ENCODE peak calls at places on chromosomes 7 and 10, in seven cellular contexts. I, X, F, E, P, O and N are unnamed samples.

GRCh38 chr7:12731214-12731656 is 43.8 kb downstream of the ARL4A start:
- DNase-seq in I (no peak), X (no peak), F (no peak), E (no peak), P (no peak), O (no peak), N (no peak)

GRCh38 chr7:120272261-120272895 is 597 bp upstream of the KCND2 start:
- DNase-seq in I (peak), X (no peak), F (no peak), E (peak), P (no peak), O (no peak), N (peak)

GRCh38 chr7:130875265-130875741 is 141.3 kb upstream of the KLF14 start:
- DNase-seq in I (no peak), X (peak), F (peak), E (no peak), P (no peak), O (no peak), N (peak)

GRCh38 chr10:16644146-16644545 is 122.5 kb upstream of the C1QL3 start:
- DNase-seq in I (peak), X (no peak), F (no peak), E (no peak), P (no peak), O (no peak), N (no peak)

GRCh38 chr7:27212587-27213149 is 12.8 kb upstream of the HOXA13 start:
- DNase-seq in I (no peak), X (no peak), F (no peak), E (no peak), P (no peak), O (no peak), N (no peak)

GRCh38 chr7:158706273-158706704 is 1.7 kb upstream of the NCAPG2 start:
- DNase-seq in I (no peak), X (no peak), F (no peak), E (no peak), P (no peak), O (no peak), N (no peak)

GRCh38 chr10:72794260-72794659 is 99.3 kb upstream of the OIT3 start:
- DNase-seq in I (no peak), X (no peak), F (no peak), E (no peak), P (no peak), O (no peak), N (no peak)

GRCh38 chr10:121684276-121684675 is 86.0 kb upstream of the FGFR2 start:
- DNase-seq in I (no peak), X (no peak), F (no peak), E (no peak), P (no peak), O (no peak), N (no peak)

GRCh38 chr10:113309791-113310190 is 243.1 kb upstream of the HABP2 start:
- DNase-seq in I (no peak), X (no peak), F (no peak), E (no peak), P (no peak), O (no peak), N (no peak)

GRCh38 chr7:47587389-47587788 is 5.5 kb upstream of the TNS3 start:
- DNase-seq in I (no peak), X (no peak), F (no peak), E (no peak), P (no peak), O (no peak), N (no peak)

GRCh38 chr7:2779086-2779485 is 65.0 kb downstream of the GNA12 start:
- DNase-seq in I (peak), X (no peak), F (no peak), E (no peak), P (no peak), O (no peak), N (no peak)

GRCh38 chr10:97505152-97505551 is 6.4 kb downstream of the UBTD1 start:
- DNase-seq in I (no peak), X (no peak), F (no peak), E (no peak), P (no peak), O (no peak), N (no peak)

GRCh38 chr7:150879345-150879744 is 27.0 kb downstream of the AOC1 start:
- DNase-seq in I (peak), X (no peak), F (no peak), E (no peak), P (no peak), O (no peak), N (no peak)

GRCh38 chr10:78617633-78618032 is 451.1 kb upstream of the ZMIZ1 start:
- DNase-seq in I (no peak), X (no peak), F (no peak), E (no peak), P (no peak), O (no peak), N (no peak)

GRCh38 chr7:84688671-84689070 is 494.1 kb upstream of the SEMA3A start:
- DNase-seq in I (peak), X (no peak), F (no peak), E (no peak), P (no peak), O (no peak), N (no peak)

GRCh38 chr7:54664235-54665228 is 94.5 kb downstream of the SEC61G start:
- DNase-seq in I (peak), X (no peak), F (no peak), E (no peak), P (peak), O (no peak), N (peak)

GRCh38 chr7:102236592-102237287 is 49.9 kb upstream of the SH2B2 start:
- DNase-seq in I (peak), X (peak), F (peak), E (no peak), P (peak), O (no peak), N (peak)

GRCh38 chr10:93751832-93752231 is 5.9 kb upstream of the LGI1 start:
- DNase-seq in I (peak), X (no peak), F (no peak), E (no peak), P (no peak), O (no peak), N (peak)

GRCh38 chr10:22252801-22253577 is 35.2 kb upstream of the EBLN1 start:
- DNase-seq in I (no peak), X (peak), F (peak), E (no peak), P (peak), O (no peak), N (no peak)

GRCh38 chr7:35988818-35989217 is 164.2 kb upstream of the EEPD1 start:
- DNase-seq in I (no peak), X (no peak), F (no peak), E (no peak), P (no peak), O (peak), N (no peak)

GRCh38 chr7:130096243-130096827 is 26.0 kb downstream of the KLHDC10 start:
- DNase-seq in I (no peak), X (no peak), F (no peak), E (no peak), P (no peak), O (no peak), N (no peak)

GRCh38 chr7:51702673-51703072 is 386.1 kb upstream of the COBL start:
- DNase-seq in I (no peak), X (no peak), F (no peak), E (no peak), P (no peak), O (no peak), N (no peak)

GRCh38 chr10:52368725-52369124 is 54.6 kb downstream of the DKK1 start:
- DNase-seq in I (no peak), X (no peak), F (no peak), E (no peak), P (no peak), O (no peak), N (no peak)

GRCh38 chr10:86691333-86692022 is 23.2 kb downstream of the LDB3 start:
- DNase-seq in I (no peak), X (no peak), F (no peak), E (no peak), P (no peak), O (no peak), N (no peak)

GRCh38 chr7:1979591-1980560 is 252.9 kb downstream of the MAD1L1 start:
- DNase-seq in I (no peak), X (peak), F (no peak), E (no peak), P (no peak), O (no peak), N (peak)

GRCh38 chr7:91089382-91089963 is 174.8 kb upstream of the FZD1 start:
- DNase-seq in I (no peak), X (peak), F (no peak), E (no peak), P (no peak), O (no peak), N (peak)

GRCh38 chr10:129952771-129953489 is 11.1 kb downstream of the EBF3 start:
- DNase-seq in I (no peak), X (no peak), F (no peak), E (no peak), P (no peak), O (no peak), N (no peak)

GRCh38 chr7:124839687-124840086 is 74.1 kb upstream of the GPR37 start:
- DNase-seq in I (no peak), X (no peak), F (no peak), E (no peak), P (no peak), O (no peak), N (no peak)

GRCh38 chr7:42605381-42605780 is 306.5 kb downstream of the C7orf25 start:
- DNase-seq in I (no peak), X (no peak), F (no peak), E (no peak), P (no peak), O (no peak), N (no peak)

GRCh38 chr10:124577651-124578050 is 116.0 kb downstream of the LHPP start:
- DNase-seq in I (no peak), X (no peak), F (no peak), E (no peak), P (no peak), O (no peak), N (no peak)

GRCh38 chr10:132150777-132151176 is 36.0 kb upstream of the DPYSL4 start:
- DNase-seq in I (no peak), X (no peak), F (no peak), E (no peak), P (no peak), O (no peak), N (no peak)

GRCh38 chr7:120278773-120279172 is 5.8 kb downstream of the KCND2 start:
- DNase-seq in I (no peak), X (no peak), F (no peak), E (no peak), P (no peak), O (no peak), N (no peak)